ENCODE peak calls at places on chromosomes 4 and X, in seven cellular contexts. O is testis, E is stomach, R is right lobe of liver, F is adipocyte, P is NT2/D1, S is OCI-LY7. J is an unnamed sample.

GRCh38 chr4:74934016-74934821 is 1.3 kb downstream of the PARM1 start:
- DNase-seq in O (peak; percentile 67), E (peak; percentile 45), R (peak; percentile 39), F (peak; percentile 52), P (no peak), S (no peak), J (peak; percentile 7)

GRCh38 chrX:53284684-53285447 is 3.5 kb upstream of the IQSEC2 start:
- DNase-seq in O (peak; percentile 56), E (peak; percentile 67), R (peak; percentile 56), F (peak; percentile 75), P (peak; percentile 43), S (peak; percentile 39), J (peak; percentile 83)

GRCh38 chr4:64911846-64912245 is 502.6 kb upstream of the TECRL start:
- DNase-seq in O (no peak), E (no peak), R (no peak), F (no peak), P (peak; percentile 18), S (no peak), J (no peak)

GRCh38 chr4:166279261-166279660 is 406.2 kb downstream of the TLL1 start:
- DNase-seq in O (no peak), E (no peak), R (no peak), F (no peak), P (no peak), S (no peak), J (no peak)

GRCh38 chr4:156771171-156771837 is 200.3 kb downstream of the PDGFC start:
- DNase-seq in O (no peak), E (peak; percentile 41), R (no peak), F (peak; percentile 92), P (no peak), S (no peak), J (peak; percentile 5)

GRCh38 chrX:102958794-102959193 is 21.7 kb downstream of the RAB40AL start:
- DNase-seq in O (no peak), E (no peak), R (no peak), F (no peak), P (no peak), S (no peak), J (no peak)

GRCh38 chrX:65667503-65668355 is at the start of gene MSN:
- DNase-seq in O (peak; percentile 71), E (peak; percentile 71), R (peak; percentile 87), F (peak; percentile 77), P (peak; percentile 38), S (peak; percentile 67), J (peak; percentile 15)

GRCh38 chr4:69098470-69098869 is 2.2 kb downstream of the UGT2B7 start:
- DNase-seq in O (no peak), E (peak; percentile 29), R (no peak), F (no peak), P (no peak), S (no peak), J (no peak)

GRCh38 chrX:151825927-151826471 is 86.7 kb upstream of the MAGEA4 start:
- DNase-seq in O (no peak), E (no peak), R (no peak), F (peak; percentile 91), P (no peak), S (no peak), J (no peak)

GRCh38 chr4:65018313-65018712 is 609.1 kb upstream of the TECRL start:
- DNase-seq in O (no peak), E (no peak), R (no peak), F (no peak), P (no peak), S (no peak), J (no peak)

GRCh38 chrX:23931149-23931604 is 23.4 kb downstream of the CXorf58 start:
- DNase-seq in O (no peak), E (no peak), R (no peak), F (no peak), P (no peak), S (no peak), J (no peak)

GRCh38 chr4:159435561-159436023 is 332.7 kb downstream of the RAPGEF2 start:
- DNase-seq in O (no peak), E (no peak), R (no peak), F (no peak), P (no peak), S (no peak), J (no peak)

GRCh38 chrX:105823092-105823454 is 734 bp downstream of the NRK start:
- DNase-seq in O (peak; percentile 31), E (no peak), R (no peak), F (no peak), P (no peak), S (no peak), J (peak; percentile 7)

GRCh38 chrX:118554511-118554910 is 58.9 kb downstream of the DOCK11 start:
- DNase-seq in O (no peak), E (no peak), R (no peak), F (no peak), P (no peak), S (no peak), J (no peak)

GRCh38 chrX:9847071-9847470 is 60.8 kb downstream of the SHROOM2 start:
- DNase-seq in O (no peak), E (no peak), R (no peak), F (no peak), P (no peak), S (no peak), J (no peak)

GRCh38 chr4:16213107-16213506 is 13.2 kb downstream of the TAPT1 start:
- DNase-seq in O (no peak), E (no peak), R (no peak), F (no peak), P (no peak), S (no peak), J (no peak)

GRCh38 chr4:98506462-98507132 is 151.8 kb downstream of the TSPAN5 start:
- DNase-seq in O (no peak), E (no peak), R (no peak), F (no peak), P (no peak), S (no peak), J (peak; percentile 20)

GRCh38 chr4:53563824-53564223 is 27.5 kb downstream of the LNX1 start:
- DNase-seq in O (no peak), E (no peak), R (no peak), F (peak; percentile 54), P (no peak), S (no peak), J (no peak)

GRCh38 chr4:139913398-139913990 is 240.5 kb downstream of the MAML3 start:
- DNase-seq in O (peak; percentile 49), E (peak; percentile 46), R (no peak), F (peak; percentile 51), P (no peak), S (no peak), J (no peak)

GRCh38 chr4:41124916-41125548 is 89.3 kb downstream of the APBB2 start:
- DNase-seq in O (no peak), E (no peak), R (no peak), F (no peak), P (no peak), S (no peak), J (no peak)

GRCh38 chrX:40081679-40082068 is 16.1 kb downstream of the BCOR start:
- DNase-seq in O (no peak), E (no peak), R (no peak), F (no peak), P (no peak), S (no peak), J (no peak)

GRCh38 chrX:40083979-40084359 is 13.8 kb downstream of the BCOR start:
- DNase-seq in O (no peak), E (no peak), R (no peak), F (no peak), P (no peak), S (no peak), J (no peak)

GRCh38 chrX:40080896-40081678 is 16.7 kb downstream of the BCOR start:
- DNase-seq in O (no peak), E (no peak), R (no peak), F (no peak), P (no peak), S (no peak), J (no peak)

GRCh38 chrX:40083120-40083978 is 14.4 kb downstream of the BCOR start:
- DNase-seq in O (peak; percentile 30), E (peak; percentile 73), R (peak; percentile 49), F (no peak), P (no peak), S (no peak), J (no peak)

DNA sequence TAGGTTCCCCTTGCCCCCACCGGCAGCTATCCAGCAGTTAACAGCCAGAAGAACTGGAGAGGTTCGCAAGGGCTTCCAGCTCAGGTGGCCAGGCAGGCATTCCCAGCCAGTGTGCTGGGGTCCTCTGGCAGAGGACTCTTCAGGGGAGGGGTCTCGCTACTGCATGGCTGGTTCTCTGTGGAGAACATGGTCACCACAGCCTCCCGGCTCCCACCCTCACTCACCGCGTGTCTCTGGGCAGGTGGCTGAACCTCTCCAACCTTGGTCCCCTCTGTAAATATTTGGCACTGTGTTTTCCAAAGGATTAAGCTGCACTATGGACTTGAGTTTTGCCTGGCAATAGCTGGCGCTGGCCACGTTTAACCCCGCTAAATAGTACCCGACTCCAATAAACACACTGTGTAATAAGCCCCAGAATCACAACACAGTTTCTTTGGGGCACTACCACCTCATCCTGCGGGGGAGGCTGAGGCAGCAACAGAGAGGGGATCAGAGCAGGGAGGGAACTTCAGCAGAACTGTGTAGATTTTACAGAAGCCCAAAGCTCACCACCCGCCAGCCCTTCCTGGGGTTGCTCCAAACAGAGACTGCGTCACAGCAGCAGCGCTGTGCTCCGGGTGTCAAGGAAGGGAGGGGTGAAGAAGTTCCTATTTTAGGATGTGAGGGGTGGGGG is 15.2 kb downstream of the BCOR start:
- DNase-seq in O (no peak), E (no peak), R (no peak), F (no peak), P (no peak), S (no peak), J (no peak)
- H3K4me1 ChIP-seq in O (peaks cover 16% of the 10 kb centered on the region), E (peaks cover 72% of the 10 kb centered on the region), R (no peaks in the 10 kb centered on the region), F (peaks cover 2% of the 10 kb centered on the region), P (peaks cover 27% of the 10 kb centered on the region), S (peaks cover 36% of the 10 kb centered on the region), J (peaks cover 77% of the 10 kb centered on the region)

GRCh38 chr4:182179751-182180150 is 63.5 kb upstream of the TENM3 start:
- DNase-seq in O (no peak), E (no peak), R (no peak), F (peak; percentile 11), P (no peak), S (no peak), J (no peak)
- H3K4me1 ChIP-seq in O (no peaks in the 10 kb centered on the region), E (no peaks in the 10 kb centered on the region), R (no peaks in the 10 kb centered on the region), F (peaks cover 15% of the 10 kb centered on the region), P (no peaks in the 10 kb centered on the region), S (no peaks in the 10 kb centered on the region), J (peaks cover 14% of the 10 kb centered on the region)

GRCh38 chr4:184384056-184384809 is 90.1 kb downstream of the IRF2 start:
- DNase-seq in O (peak; percentile 69), E (peak; percentile 78), R (peak; percentile 45), F (peak; percentile 89), P (no peak), S (peak; percentile 92), J (no peak)
- H3K4me1 ChIP-seq in O (peaks cover 22% of the 10 kb centered on the region), E (peaks cover 71% of the 10 kb centered on the region), R (peaks cover 11% of the 10 kb centered on the region), F (peaks cover 47% of the 10 kb centered on the region), P (peaks cover 10% of the 10 kb centered on the region), S (peaks cover 70% of the 10 kb centered on the region), J (peaks cover 12% of the 10 kb centered on the region)

GRCh38 chr4:145218251-145218650 is 37.9 kb upstream of the OTUD4 start:
- DNase-seq in O (no peak), E (no peak), R (no peak), F (no peak), P (no peak), S (peak; percentile 51), J (no peak)

GRCh38 chr4:145216532-145216931 is 36.1 kb upstream of the OTUD4 start:
- DNase-seq in O (no peak), E (no peak), R (no peak), F (peak; percentile 73), P (no peak), S (peak; percentile 64), J (peak; percentile 13)

GRCh38 chr4:145213245-145213644 is 32.9 kb upstream of the OTUD4 start:
- DNase-seq in O (no peak), E (no peak), R (no peak), F (no peak), P (no peak), S (no peak), J (no peak)

GRCh38 chr4:145217339-145217738 is 37.0 kb upstream of the OTUD4 start:
- DNase-seq in O (no peak), E (no peak), R (no peak), F (no peak), P (peak; percentile 20), S (no peak), J (no peak)
- H3K4me1 ChIP-seq in O (no peaks in the 10 kb centered on the region), E (no peaks in the 10 kb centered on the region), R (no peaks in the 10 kb centered on the region), F (peaks cover 4% of the 10 kb centered on the region), P (no peaks in the 10 kb centered on the region), S (peaks cover 21% of the 10 kb centered on the region), J (no peaks in the 10 kb centered on the region)